ENCODE peak calls at places on chromosomes 16 and 17, in four cellular contexts. L, B, I and Y are unnamed samples.

GRCh38 chr17:42937712-42938596 is 26.3 kb downstream of the AARSD1 start:
- DNase-seq in L (peak; percentile 46), B (no peak), I (peak; percentile 68), Y (peak; percentile 79)

GRCh38 chr17:1229354-1229890 is 40.8 kb upstream of the BHLHA9 start:
- DNase-seq in L (peak; percentile 48), B (peak; percentile 90), I (no peak), Y (no peak)

GRCh38 chr16:12339686-12340085 is 363.2 kb downstream of the SNX29 start:
- DNase-seq in L (no peak), B (no peak), I (no peak), Y (no peak)

GRCh38 chr17:79793924-79794304 is 3.0 kb downstream of the CBX8 start:
- DNase-seq in L (no peak), B (no peak), I (no peak), Y (no peak)

GRCh38 chr17:45849536-45849990 is 4.9 kb downstream of the SPPL2C start:
- DNase-seq in L (no peak), B (no peak), I (no peak), Y (no peak)

GRCh38 chr16:8751481-8752311 is 45.7 kb downstream of the TMEM186 start:
- DNase-seq in L (no peak), B (no peak), I (no peak), Y (no peak)

GRCh38 chr17:35352284-35352683 is 21.1 kb downstream of the SLFN11 start:
- DNase-seq in L (no peak), B (no peak), I (no peak), Y (no peak)

GRCh38 chr17:37698132-37698615 is 46.7 kb downstream of the HNF1B start:
- DNase-seq in L (peak; percentile 53), B (no peak), I (no peak), Y (no peak)

GRCh38 chr16:70267516-70267915 is 15.8 kb upstream of the EXOSC6 start:
- DNase-seq in L (peak; percentile 37), B (no peak), I (peak; percentile 11), Y (no peak)

GRCh38 chr16:85878875-85879274 is 20.1 kb upstream of the IRF8 start:
- DNase-seq in L (no peak), B (no peak), I (no peak), Y (no peak)